ENCODE peak calls at places on chromosomes 11 and 22, in six cellular contexts. R is ovary; M is CD4-positive, CD25-positive, alpha-beta regulatory T cell; P is cardiac muscle cell; D is PC-9; I is neural progenitor cell. A is an unnamed sample. For H3K9me3, the result is how much of the 10 kb centered on the place peaks cover.

GRCh38 chr11:130814440-130815073 is 101.7 kb downstream of the SNX19 start:
- DNase-seq in I (no peak), D (no peak), M (no peak), P (no peak), R (no peak), A (no peak)

GRCh38 chr11:66418168-66418985 is 2.5 kb upstream of the NPAS4 start:
- DNase-seq in D (peak), M (no peak), P (peak), I (peak), R (peak), A (peak)

GRCh38 chr11:70187771-70188170 is 15.3 kb upstream of the FADD start:
- DNase-seq in P (no peak), I (no peak), D (no peak), M (no peak), R (no peak), A (no peak)

GRCh38 chr22:40094449-40094848 is 83.3 kb upstream of the TNRC6B start:
- DNase-seq in M (no peak), R (no peak), D (no peak), P (no peak), I (no peak), A (no peak)

GRCh38 chr11:66956689-66957290 is 1.4 kb downstream of the PC start:
- DNase-seq in M (no peak), D (peak), R (no peak), I (peak), P (peak), A (no peak)

GRCh38 chr11:19766206-19766605 is 53.6 kb downstream of the NAV2 start:
- DNase-seq in R (no peak), I (peak), M (no peak), D (no peak), P (no peak), A (no peak)

GRCh38 chr22:37431366-37431765 is 4.1 kb upstream of the ELFN2 start:
- DNase-seq in D (no peak), I (no peak), P (no peak), M (no peak), R (no peak), A (no peak)

GRCh38 chr11:115548878-115549528 is 44.8 kb upstream of the CADM1 start:
- DNase-seq in I (peak), R (no peak), P (no peak), M (no peak), D (no peak), A (no peak)

GRCh38 chr11:76824980-76825725 is 35.6 kb upstream of the ACER3 start:
- DNase-seq in P (no peak), M (no peak), I (no peak), R (no peak), D (peak), A (no peak)

GRCh38 chr11:66842501-66842895 is 743 bp upstream of the RCE1 start:
- DNase-seq in D (no peak), R (no peak), I (no peak), M (no peak), P (no peak), A (no peak)

GRCh38 chr11:296976-297665 is 2.2 kb downstream of the IFITM5 start:
- DNase-seq in I (no peak), P (no peak), R (peak), D (no peak), M (no peak), A (no peak)

GRCh38 chr22:47209547-47210023 is 447.1 kb downstream of the TBC1D22A start:
- DNase-seq in R (no peak), D (no peak), P (no peak), M (no peak), I (no peak), A (no peak)

GRCh38 chr22:47206819-47207218 is 444.4 kb downstream of the TBC1D22A start:
- DNase-seq in D (no peak), I (no peak), R (no peak), M (no peak), P (no peak), A (no peak)

GRCh38 chr22:47207387-47207786 is 444.9 kb downstream of the TBC1D22A start:
- DNase-seq in I (no peak), D (no peak), R (no peak), P (no peak), M (no peak), A (no peak)

GRCh38 chr22:47209077-47209514 is 446.6 kb downstream of the TBC1D22A start:
- DNase-seq in I (no peak), M (no peak), D (no peak), R (no peak), P (peak), A (no peak)

GRCh38 chr22:47207846-47208554 is 445.6 kb downstream of the TBC1D22A start:
- DNase-seq in D (no peak), R (no peak), I (no peak), M (no peak), P (no peak), A (no peak)
- H3K9me3 ChIP-seq in D (under half), R (under half), I (under half), M (under half), P (under half), A (under half)

GRCh38 chr11:101348786-101349185 is 219.2 kb upstream of the PGR start:
- DNase-seq in M (no peak), D (no peak), R (no peak), I (no peak), P (no peak), A (no peak)

GRCh38 chr11:101341578-101341977 is 212.0 kb upstream of the PGR start:
- DNase-seq in D (no peak), R (no peak), P (no peak), I (no peak), M (no peak), A (no peak)

GRCh38 chr11:101345891-101346290 is 216.3 kb upstream of the PGR start:
- DNase-seq in M (no peak), D (no peak), R (no peak), I (no peak), P (no peak), A (no peak)

GRCh38 chr11:101342307-101342706 is 212.7 kb upstream of the PGR start:
- DNase-seq in I (no peak), D (no peak), R (no peak), P (no peak), M (no peak), A (no peak)

DNA sequence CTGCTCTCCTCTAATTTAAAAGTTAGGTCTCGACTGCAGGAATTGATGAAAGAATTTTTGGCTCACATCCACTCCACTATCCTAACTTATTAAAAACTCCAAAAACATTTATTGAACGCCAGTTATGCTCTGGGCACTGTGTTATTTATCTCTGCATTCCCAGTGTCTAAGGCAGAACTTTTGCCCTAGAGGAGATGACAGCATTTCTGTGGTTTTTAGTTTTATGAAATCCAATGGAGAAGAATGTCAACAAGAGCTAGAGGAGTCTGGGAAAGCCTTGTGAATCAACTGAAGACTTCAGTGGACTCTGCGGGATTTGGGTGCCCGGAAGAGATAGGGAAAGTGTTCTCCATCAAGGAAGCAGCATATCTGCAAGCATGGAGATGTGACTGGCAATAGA is 217.0 kb upstream of the PGR start:
- DNase-seq in I (no peak), P (peak), R (no peak), D (peak), M (no peak), A (no peak)
- H3K9me3 ChIP-seq in I (under half), P (under half), R (under half), D (under half), M (under half), A (under half)

DNA sequence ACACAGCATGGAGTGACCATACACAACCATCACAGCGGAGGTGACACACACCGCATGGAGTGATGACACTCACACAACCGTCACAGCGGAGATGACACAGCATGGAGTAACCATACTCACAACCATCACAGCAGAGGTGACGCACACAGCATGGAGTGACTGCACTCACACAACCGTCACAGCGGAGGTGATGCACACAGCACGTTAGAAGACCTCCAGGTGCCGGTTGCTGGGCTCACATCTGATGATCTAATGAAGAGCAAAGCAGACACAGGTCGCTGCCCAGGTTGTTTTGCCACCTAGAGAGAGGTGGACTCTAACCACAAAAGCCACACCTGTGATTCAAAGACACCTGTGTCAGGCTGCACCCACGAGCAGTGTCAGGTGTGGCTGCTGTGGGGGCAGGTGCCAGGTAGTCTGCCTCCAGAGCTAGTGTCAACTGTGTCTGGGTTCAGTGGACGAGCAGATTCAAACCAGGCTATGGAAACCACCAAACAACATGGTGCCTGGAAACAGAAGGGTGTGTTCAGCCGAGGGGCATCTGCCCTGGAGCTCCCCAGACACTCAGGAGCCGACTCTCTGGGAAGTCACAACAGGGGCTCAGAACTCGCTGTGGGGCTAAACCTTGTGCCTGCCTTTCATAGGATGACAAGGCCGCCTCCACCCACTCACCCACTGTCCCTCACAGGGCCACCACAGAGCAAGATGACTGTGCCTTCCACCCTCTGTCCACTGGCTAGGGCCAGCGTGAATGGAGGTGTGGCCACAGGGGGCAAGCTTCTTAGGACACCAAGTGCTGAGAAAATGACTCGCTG is 608.2 kb downstream of the TBC1D22A start:
- DNase-seq in P (no peak), D (no peak), R (no peak), M (no peak), I (no peak), A (no peak)
- H3K9me3 ChIP-seq in P (under half), D (under half), R (under half), M (under half), I (under half), A (under half)

GRCh38 chr11:101043940-101044339 is 85.7 kb downstream of the PGR start:
- DNase-seq in D (no peak), I (no peak), M (no peak), R (no peak), P (no peak), A (no peak)
- H3K9me3 ChIP-seq in D (under half), I (under half), M (under half), R (under half), P (under half), A (under half)

DNA sequence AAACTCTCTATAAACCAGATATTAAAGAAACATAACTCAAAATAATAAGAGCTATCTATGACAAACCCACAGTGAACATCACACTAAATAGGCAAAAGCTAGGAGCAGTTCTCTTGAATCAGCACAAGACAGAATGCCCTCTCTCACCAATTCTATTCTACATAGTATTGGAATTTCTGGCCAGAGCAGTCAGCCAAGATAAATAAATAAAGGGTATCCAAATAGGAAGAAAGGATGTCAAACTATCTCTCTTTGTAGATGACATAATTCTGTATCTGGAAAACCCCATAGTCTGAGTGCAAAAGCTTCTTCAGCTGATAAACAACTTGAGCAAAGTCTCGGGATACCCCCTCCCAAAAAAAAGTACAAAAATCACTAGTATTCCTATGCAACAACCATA is 359.8 kb downstream of the LRRC4C start:
- DNase-seq in D (no peak), P (no peak), I (no peak), M (no peak), R (no peak), A (no peak)
- H3K9me3 ChIP-seq in D (under half), P (under half), I (under half), M (under half), R (under half), A (under half)

GRCh38 chr22:47606426-47606825 is 844.0 kb downstream of the TBC1D22A start:
- DNase-seq in P (no peak), R (no peak), I (no peak), M (no peak), D (no peak), A (no peak)
- H3K9me3 ChIP-seq in P (under half), R (under half), I (under half), M (under half), D (under half), A (under half)

GRCh38 chr22:47552541-47553205 is 790.2 kb downstream of the TBC1D22A start:
- DNase-seq in P (no peak), I (no peak), D (no peak), R (no peak), M (no peak), A (no peak)

GRCh38 chr22:47550524-47551437 is 788.3 kb downstream of the TBC1D22A start:
- DNase-seq in I (no peak), P (no peak), M (no peak), R (no peak), D (no peak), A (no peak)

GRCh38 chr22:47551438-47551788 is 789.0 kb downstream of the TBC1D22A start:
- DNase-seq in P (no peak), D (no peak), M (no peak), R (no peak), I (no peak), A (no peak)

GRCh38 chr22:47552024-47552423 is 789.6 kb downstream of the TBC1D22A start:
- DNase-seq in I (no peak), M (no peak), P (no peak), D (no peak), R (no peak), A (no peak)

GRCh38 chr22:47553436-47553835 is 791.0 kb downstream of the TBC1D22A start:
- DNase-seq in D (no peak), P (no peak), R (no peak), I (no peak), M (no peak), A (no peak)
- H3K9me3 ChIP-seq in D (under half), P (under half), R (under half), I (under half), M (under half), A (under half)

GRCh38 chr11:133697161-133697560 is 148.2 kb downstream of the SPATA19 start:
- DNase-seq in D (no peak), R (no peak), I (no peak), M (no peak), P (no peak), A (no peak)

GRCh38 chr11:133699071-133699470 is 146.2 kb downstream of the SPATA19 start:
- DNase-seq in R (no peak), P (no peak), M (no peak), I (no peak), D (no peak), A (no peak)

GRCh38 chr11:133695376-133695775 is 149.9 kb downstream of the SPATA19 start:
- DNase-seq in P (no peak), I (no peak), R (no peak), M (no peak), D (no peak), A (no peak)

GRCh38 chr11:133698654-133699053 is 146.7 kb downstream of the SPATA19 start:
- DNase-seq in P (no peak), R (no peak), D (no peak), M (no peak), I (no peak), A (no peak)

DNA sequence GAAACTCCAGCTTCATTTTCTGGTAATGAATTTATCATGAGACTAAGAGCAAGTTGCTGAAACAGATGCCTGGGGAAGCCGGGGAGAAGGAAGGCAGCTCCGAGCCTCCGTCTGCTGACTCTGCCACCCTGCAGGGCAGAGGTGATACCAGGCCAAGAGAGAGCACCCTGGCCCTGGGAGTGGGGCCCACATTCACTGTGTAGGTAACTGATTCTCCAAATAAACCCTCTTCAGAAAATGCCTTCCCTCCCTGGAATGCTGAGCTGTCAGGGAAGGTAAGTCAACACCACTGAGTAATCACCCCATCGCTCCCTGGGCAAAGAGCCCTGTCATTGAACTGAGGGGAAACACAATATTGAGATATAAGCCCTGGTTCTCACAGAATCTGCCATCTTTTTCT is 147.7 kb downstream of the SPATA19 start:
- DNase-seq in P (no peak), M (no peak), R (no peak), I (no peak), D (no peak), A (no peak)
- H3K9me3 ChIP-seq in P (under half), M (under half), R (under half), I (under half), D (under half), A (under half)

DNA sequence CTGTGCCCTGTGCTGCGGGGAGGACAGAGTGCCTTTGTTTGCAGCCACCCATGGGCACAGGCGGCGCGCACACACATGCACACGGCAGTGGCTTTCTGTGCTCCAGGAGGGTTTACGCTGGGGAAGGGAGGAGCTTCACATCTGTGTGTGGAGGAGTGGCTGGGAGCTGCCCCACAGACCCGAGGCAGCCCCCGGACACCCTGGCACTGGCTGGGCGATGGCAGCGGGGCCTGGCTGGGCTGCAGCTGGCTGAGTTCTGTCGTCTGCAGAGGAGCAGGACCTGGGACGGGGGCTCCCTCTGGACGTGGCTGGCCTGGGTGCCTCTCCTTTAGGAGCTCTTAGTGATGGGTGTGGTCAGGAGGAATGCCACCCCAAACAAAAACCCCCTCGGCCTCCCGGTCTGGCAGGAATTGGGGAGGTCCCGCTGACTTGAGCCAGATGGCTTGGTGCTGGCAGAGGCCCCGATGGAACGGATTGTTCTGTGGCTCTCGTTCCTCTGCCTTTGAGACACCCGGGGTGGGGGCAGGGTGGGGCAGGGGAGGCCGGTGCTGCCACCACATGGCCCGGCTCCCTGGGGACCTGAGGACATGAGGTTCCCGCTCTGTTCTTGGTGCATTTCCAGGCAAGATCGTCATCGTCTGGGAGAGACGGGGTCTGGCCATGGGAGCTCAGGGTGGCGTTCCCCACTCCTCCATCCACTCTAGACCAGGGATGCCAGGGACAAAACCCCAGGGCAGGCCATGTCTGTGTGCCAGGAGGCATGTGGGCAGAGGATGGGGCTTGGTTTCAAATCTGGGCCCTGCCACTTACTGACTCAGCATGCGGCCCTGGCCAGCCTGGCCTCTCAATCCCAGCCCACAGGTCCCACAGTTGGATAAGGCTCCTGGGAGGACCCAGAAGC is 1290.7 kb downstream of the BRD1 start:
- DNase-seq in R (no peak), I (no peak), P (no peak), M (no peak), D (no peak), A (no peak)
- H3K9me3 ChIP-seq in R (under half), I (under half), P (under half), M (under half), D (under half), A (under half)

DNA sequence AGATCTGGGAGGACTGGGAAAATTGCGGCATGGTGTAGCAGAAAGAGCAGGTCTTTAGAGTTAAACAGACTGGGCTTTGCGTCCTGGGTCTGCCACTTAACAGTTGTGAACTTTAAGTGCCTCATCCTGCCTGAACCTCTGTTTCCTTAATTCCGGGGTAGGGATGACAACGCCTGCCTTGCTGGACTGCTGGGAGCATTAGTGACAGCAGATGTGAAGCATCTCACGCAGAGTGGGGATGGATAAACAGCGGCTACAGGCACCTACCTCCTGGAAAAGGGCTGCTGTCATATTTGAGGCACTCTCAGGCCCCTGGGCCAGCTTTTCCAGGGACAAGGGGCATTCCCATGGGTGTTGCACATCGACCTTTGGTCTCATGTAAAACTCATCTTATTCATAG is 572.1 kb downstream of the TBC1D22A start:
- DNase-seq in P (no peak), I (no peak), D (no peak), R (no peak), M (no peak), A (no peak)
- H3K9me3 ChIP-seq in P (under half), I (under half), D (under half), R (under half), M (under half), A (under half)

A was measured in Panc1.